ENCODE peak calls at places on chromosomes 6 and 20, in six cellular contexts. V is anterior cingulate cortex, N is amygdala, I is left ventricle myocardium inferior, Y is prostate gland, G is NCI-H1436. E is an unnamed sample.

GRCh38 chr6:165010556-165011535 is 298.6 kb downstream of the C6orf118 start:
- DNase-seq in V (no peak), G (no peak), I (no peak), N (no peak), Y (no peak), E (no peak)

GRCh38 chr6:141472550-141472949 is 660.2 kb upstream of the GJE1 start:
- DNase-seq in Y (no peak), G (no peak), V (no peak), N (no peak), I (no peak), E (no peak)

GRCh38 chr20:57395111-57395959 is 4.1 kb downstream of the RBM38 start:
- DNase-seq in Y (peak), G (no peak), I (peak), V (peak), N (peak), E (no peak)

GRCh38 chr6:11810854-11811643 is 32.4 kb upstream of the ADTRP start:
- DNase-seq in N (no peak), I (no peak), Y (no peak), G (no peak), V (no peak), E (no peak)

GRCh38 chr6:741410-742339 is 48.7 kb upstream of the EXOC2 start:
- DNase-seq in N (no peak), V (no peak), Y (no peak), G (no peak), I (no peak), E (no peak)

GRCh38 chr20:30487947-30488926 is 769.2 kb upstream of the DEFB115 start:
- DNase-seq in I (no peak), G (no peak), V (no peak), N (no peak), Y (no peak), E (no peak)

GRCh38 chr20:16803965-16804792 is 56.0 kb downstream of the OTOR start:
- DNase-seq in N (peak), G (peak), Y (peak), I (peak), V (no peak), E (peak)

GRCh38 chr6:15447546-15448232 is 201.8 kb downstream of the JARID2 start:
- DNase-seq in G (no peak), Y (no peak), V (no peak), I (no peak), N (no peak), E (no peak)

GRCh38 chr6:170011233-170012142 is 260.1 kb downstream of the ERMARD start:
- DNase-seq in G (no peak), V (no peak), N (no peak), I (peak), Y (no peak), E (no peak)

GRCh38 chr6:90388395-90388794 is 91.8 kb upstream of the BACH2 start:
- DNase-seq in G (no peak), V (no peak), Y (no peak), I (no peak), N (no peak), E (no peak)

GRCh38 chr6:31897612-31898199 is at the start of gene EHMT2:
- DNase-seq in N (peak), V (peak), G (peak), Y (peak), I (peak), E (peak)

GRCh38 chr20:9359561-9360308 is 154.7 kb upstream of the LAMP5 start:
- DNase-seq in V (no peak), Y (peak), G (peak), I (no peak), N (no peak), E (peak)

GRCh38 chr6:106939848-106940247 is 34.7 kb downstream of the CD24 start:
- DNase-seq in G (no peak), Y (no peak), V (no peak), I (no peak), N (no peak), E (no peak)

GRCh38 chr20:11958852-11959251 is 41.2 kb downstream of the BTBD3 start:
- DNase-seq in I (no peak), G (no peak), N (no peak), Y (no peak), V (no peak), E (no peak)

GRCh38 chr6:8633762-8634161 is 198.4 kb upstream of the SLC35B3 start:
- DNase-seq in N (no peak), Y (no peak), G (no peak), I (no peak), V (no peak), E (no peak)

GRCh38 chr20:34834459-34834893 is 9.0 kb upstream of the NCOA6 start:
- DNase-seq in I (no peak), N (no peak), G (peak), Y (no peak), V (no peak), E (no peak)

GRCh38 chr6:109453594-109454482 is 1.7 kb downstream of the MICAL1 start:
- DNase-seq in G (no peak), V (no peak), Y (no peak), I (peak), N (no peak), E (no peak)

GRCh38 chr6:147699637-147700036 is 191.1 kb downstream of the SAMD5 start:
- DNase-seq in G (no peak), Y (no peak), N (no peak), V (no peak), I (no peak), E (no peak)

GRCh38 chr6:27518881-27519795 is 46.2 kb upstream of the ZNF184 start:
- DNase-seq in Y (peak), V (peak), N (peak), G (peak), I (peak), E (peak)

GRCh38 chr20:32062776-32063170 is 10.7 kb downstream of the HCK start:
- DNase-seq in N (peak), Y (no peak), G (no peak), V (no peak), I (peak), E (no peak)

GRCh38 chr20:37627060-37627766 is 66.6 kb upstream of the CTNNBL1 start:
- DNase-seq in V (no peak), N (no peak), G (no peak), I (peak), Y (peak), E (no peak)

GRCh38 chr6:42276008-42276890 is 58.6 kb upstream of the MRPS10 start:
- DNase-seq in I (peak), N (no peak), V (no peak), Y (no peak), G (no peak), E (no peak)

GRCh38 chr6:121430514-121431460 is 4.7 kb upstream of the GJA1 start:
- DNase-seq in G (no peak), N (no peak), I (no peak), Y (no peak), V (no peak), E (no peak)

GRCh38 chr20:44019638-44020335 is 105.1 kb downstream of the TOX2 start:
- DNase-seq in I (no peak), V (no peak), N (no peak), Y (no peak), G (no peak), E (no peak)

GRCh38 chr20:33482581-33482980 is 7.3 kb upstream of the CBFA2T2 start:
- DNase-seq in V (no peak), I (no peak), G (no peak), Y (no peak), N (no peak), E (no peak)

GRCh38 chr6:111759836-111760785 is 113.1 kb downstream of the FYN start:
- DNase-seq in Y (no peak), V (peak), N (no peak), I (no peak), G (no peak), E (no peak)

GRCh38 chr6:113221850-113222249 is 635.3 kb upstream of the MARCKS start:
- DNase-seq in Y (no peak), I (no peak), V (no peak), N (no peak), G (no peak), E (no peak)

GRCh38 chr6:19833947-19834346 is 3.2 kb upstream of the ID4 start:
- DNase-seq in I (no peak), Y (no peak), V (no peak), G (no peak), N (no peak), E (no peak)